ENCODE peak calls at places on chromosomes 4 and X, in nine cellular contexts. Y is stimulated activated CD8-positive, alpha-beta memory T cell treated with anti-CD3 and anti-CD28 coated beads, Interleukin-15, amount 100 ng/mL, for 1 hour; N is AG08396; I is germinal center; R is stromal cell of bone marrow; Q is psoas muscle; H is H7; A is hypothalamus; T is chondrocyte. F is an unnamed sample.

GRCh38 chr4:6626066-6626465 is 14.4 kb upstream of the MRFAP1 start:
- DNase-seq in I (no peak), T (peak), Y (no peak), H (peak), Q (no peak), A (no peak), N (no peak), R (no peak), F (no peak)

GRCh38 chr4:6986067-6986780 is 56.9 kb upstream of the TADA2B start:
- DNase-seq in Y (no peak), R (peak), I (no peak), N (peak), T (no peak), A (peak), Q (peak), H (peak), F (peak)

GRCh38 chr4:4852591-4853362 is 6.7 kb upstream of the MSX1 start:
- DNase-seq in I (no peak), T (peak), H (peak), N (peak), A (no peak), R (peak), Q (peak), Y (no peak), F (peak)

GRCh38 chrX:154426916-154427792 is 1.3 kb upstream of the ATP6AP1 start:
- DNase-seq in I (no peak), A (no peak), N (no peak), T (no peak), Y (no peak), H (no peak), Q (no peak), R (no peak), F (no peak)

GRCh38 chrX:31580227-31580626 is 508.4 kb upstream of the FTHL17 start:
- DNase-seq in A (no peak), T (no peak), H (no peak), N (no peak), Q (no peak), R (no peak), I (no peak), Y (no peak), F (no peak)

GRCh38 chr4:3877236-3877635 is 111.1 kb downstream of the ADRA2C start:
- DNase-seq in N (no peak), T (no peak), R (no peak), I (no peak), Y (no peak), H (no peak), A (no peak), Q (no peak), F (no peak)

GRCh38 chrX:65451663-65452062 is 82.9 kb downstream of the LAS1L start:
- DNase-seq in H (peak), R (peak), I (peak), Y (no peak), Q (no peak), T (no peak), A (no peak), N (peak), F (peak)

GRCh38 chrX:44071070-44071645 is 98.0 kb upstream of the NDP start:
- DNase-seq in A (no peak), R (no peak), T (no peak), I (no peak), Y (no peak), H (no peak), N (no peak), Q (no peak), F (no peak)

GRCh38 chr4:30789219-30789671 is 69.1 kb downstream of the PCDH7 start:
- DNase-seq in R (no peak), I (no peak), A (no peak), Y (no peak), Q (no peak), N (peak), T (no peak), H (no peak), F (no peak)

GRCh38 chr4:3287271-3287971 is 5.4 kb upstream of the RGS12 start:
- DNase-seq in T (no peak), I (no peak), A (no peak), H (no peak), R (no peak), Y (no peak), N (no peak), Q (no peak), F (no peak)

GRCh38 chr4:10773010-10773409 is 88.4 kb upstream of the CLNK start:
- DNase-seq in I (no peak), R (no peak), A (no peak), N (no peak), Q (no peak), H (no peak), Y (no peak), T (no peak), F (no peak)

GRCh38 chrX:80667967-80668366 is 141.7 kb downstream of the BRWD3 start:
- DNase-seq in Y (no peak), A (no peak), Q (no peak), R (no peak), N (no peak), H (no peak), T (no peak), I (no peak), F (no peak)

GRCh38 chrX:10233696-10234095 is 76.9 kb downstream of the CLCN4 start:
- DNase-seq in H (no peak), I (no peak), R (no peak), A (no peak), Q (no peak), T (no peak), Y (no peak), N (no peak), F (no peak)

GRCh38 chr4:14867847-14868246 is 134.4 kb upstream of the CPEB2 start:
- DNase-seq in A (no peak), Y (no peak), I (no peak), N (no peak), T (no peak), H (no peak), Q (no peak), R (no peak), F (peak)

GRCh38 chrX:21740329-21741274 is 17.3 kb downstream of the SMPX start:
- DNase-seq in Q (peak), Y (no peak), A (no peak), N (no peak), R (no peak), I (no peak), H (no peak), T (no peak), F (no peak)

GRCh38 chrX:21725916-21726315 is 32.0 kb downstream of the SMPX start:
- DNase-seq in R (no peak), Y (no peak), H (no peak), N (no peak), A (no peak), T (no peak), Q (peak), I (no peak), F (peak)

GRCh38 chr4:11878241-11878640 is 449.5 kb upstream of the HS3ST1 start:
- DNase-seq in A (no peak), Q (no peak), T (no peak), I (no peak), H (no peak), Y (no peak), N (no peak), R (no peak), F (no peak)

GRCh38 chrX:65463550-65463949 is 71.0 kb downstream of the LAS1L start:
- DNase-seq in N (peak), Q (no peak), R (no peak), I (no peak), T (no peak), A (no peak), Y (no peak), H (peak), F (no peak)

GRCh38 chr4:152283806-152284470 is 252.0 kb downstream of the FBXW7 start:
- DNase-seq in R (peak), T (no peak), Q (no peak), Y (no peak), A (no peak), N (no peak), I (no peak), H (no peak), F (no peak)

GRCh38 chrX:103310592-103311400 is at the start of gene BEX2:
- DNase-seq in I (peak), Y (peak), R (peak), A (peak), H (peak), N (peak), Q (no peak), T (peak), F (peak)

GRCh38 chr4:85825937-85826678 is 351.2 kb downstream of the ARHGAP24 start:
- DNase-seq in Q (no peak), N (peak), I (no peak), T (no peak), H (peak), R (peak), A (peak), Y (no peak), F (peak)

GRCh38 chr4:127501103-127501502 is 131.7 kb upstream of the INTU start:
- DNase-seq in Y (no peak), H (no peak), R (peak), I (no peak), Q (no peak), A (no peak), T (no peak), N (no peak), F (peak)

GRCh38 chr4:176123710-176124407 is 58.2 kb downstream of the WDR17 start:
- DNase-seq in I (no peak), A (peak), T (no peak), R (peak), Q (no peak), N (peak), Y (no peak), H (peak), F (peak)

GRCh38 chr4:52107336-52107735 is 56.2 kb downstream of the SPATA18 start:
- DNase-seq in Y (no peak), R (no peak), Q (no peak), A (no peak), I (no peak), T (no peak), N (no peak), H (no peak), F (no peak)

GRCh38 chr4:41256131-41256739 is 493 bp upstream of the UCHL1 start:
- DNase-seq in I (no peak), R (no peak), A (no peak), T (no peak), Q (no peak), Y (no peak), N (peak), H (peak), F (no peak)

GRCh38 chr4:2785613-2786012 is 7.3 kb upstream of the SH3BP2 start:
- DNase-seq in Y (no peak), Q (no peak), T (peak), R (no peak), A (no peak), H (no peak), N (no peak), I (peak), F (no peak)

GRCh38 chr4:26407466-26407865 is 82.8 kb downstream of the CCKAR start:
- DNase-seq in A (no peak), R (no peak), I (no peak), H (no peak), Y (no peak), Q (no peak), N (no peak), T (no peak), F (no peak)

GRCh38 chr4:88949605-88950004 is 107.4 kb downstream of the FAM13A start:
- DNase-seq in N (no peak), I (no peak), H (no peak), Q (no peak), R (no peak), T (no peak), A (no peak), Y (no peak), F (no peak)

GRCh38 chr4:76784237-76784636 is 113.7 kb downstream of the SOWAHB start:
- DNase-seq in Q (no peak), N (no peak), Y (no peak), T (no peak), H (peak), I (no peak), A (no peak), R (no peak), F (peak)

GRCh38 chrX:13939741-13940597 is 89.7 kb downstream of the GEMIN8 start:
- DNase-seq in A (no peak), R (no peak), N (no peak), H (peak), T (no peak), Q (no peak), I (no peak), Y (no peak), F (no peak)

GRCh38 chr4:92182736-92183407 is 120.9 kb upstream of the GRID2 start:
- DNase-seq in Y (no peak), Q (no peak), A (no peak), I (no peak), H (no peak), T (peak), N (no peak), R (no peak), F (no peak)

GRCh38 chr4:167838686-167839085 is 253.7 kb upstream of the ANXA10 start:
- DNase-seq in I (no peak), H (no peak), N (no peak), R (no peak), Q (no peak), T (no peak), A (no peak), Y (no peak), F (peak)

GRCh38 chrX:8036914-8037313 is 109.7 kb upstream of the PNPLA4 start:
- DNase-seq in N (no peak), I (no peak), T (no peak), H (no peak), Y (no peak), Q (no peak), R (no peak), A (no peak), F (no peak)

GRCh38 chrX:134542485-134542884 is 82.5 kb downstream of the HPRT1 start:
- DNase-seq in H (peak), T (no peak), N (peak), I (no peak), Y (no peak), A (no peak), Q (no peak), R (no peak), F (peak)

GRCh38 chr4:143207555-143207954 is 22.8 kb downstream of the USP38 start:
- DNase-seq in N (no peak), A (no peak), T (no peak), I (no peak), Q (no peak), H (no peak), R (no peak), Y (no peak), F (peak)

F was measured in myocyte.